ENCODE peak calls at places on chromosome 3, in four cellular contexts. One of them, this sample, is unnamed.
A peak's percentile ranks its signal among the peaks of the same experiment; 100 is the strongest.

GRCh38 chr3:15438988-15439387 is 11.6 kb downstream of the EAF1 start:
- DNase-seq in fibroblast of mammary gland: peak; percentile 90
- DNase-seq in AG04450: no peak
- DNase-seq in H7: no peak
- DNase-seq in this sample: no peak

GRCh38 chr3:127427169-127427655 is 139.4 kb upstream of the PRR20G start:
- DNase-seq in fibroblast of mammary gland: no peak
- DNase-seq in AG04450: no peak
- DNase-seq in H7: no peak
- DNase-seq in this sample: no peak

GRCh38 chr3:125470671-125471070 is 49.3 kb downstream of the SNX4 start:
- DNase-seq in fibroblast of mammary gland: no peak
- DNase-seq in H7: no peak
- DNase-seq in AG04450: no peak
- DNase-seq in this sample: no peak

GRCh38 chr3:52221563-52222318 is 3.7 kb downstream of the TLR9 start:
- DNase-seq in H7: peak; percentile 55
- DNase-seq in AG04450: no peak
- DNase-seq in fibroblast of mammary gland: no peak
- DNase-seq in this sample: no peak

GRCh38 chr3:194003128-194004057 is 132.6 kb upstream of the HES1 start:
- DNase-seq in fibroblast of mammary gland: peak; percentile 97
- DNase-seq in AG04450: peak; percentile 47
- DNase-seq in H7: peak; percentile 79
- DNase-seq in this sample: peak; percentile 97

GRCh38 chr3:27589795-27590194 is 105.6 kb upstream of the SLC4A7 start:
- DNase-seq in H7: no peak
- DNase-seq in fibroblast of mammary gland: peak; percentile 50
- DNase-seq in AG04450: no peak
- DNase-seq in this sample: no peak

GRCh38 chr3:187852842-187853727 is 107.8 kb upstream of the BCL6 start:
- DNase-seq in AG04450: no peak
- DNase-seq in fibroblast of mammary gland: no peak
- DNase-seq in H7: no peak
- DNase-seq in this sample: no peak

GRCh38 chr3:142007710-142008399 is 131.4 kb downstream of the ATP1B3 start:
- DNase-seq in fibroblast of mammary gland: no peak
- DNase-seq in H7: no peak
- DNase-seq in AG04450: no peak
- DNase-seq in this sample: peak; percentile 7

GRCh38 chr3:57065588-57065987 is 5.1 kb downstream of the SPATA12 start:
- DNase-seq in fibroblast of mammary gland: no peak
- DNase-seq in AG04450: no peak
- DNase-seq in H7: peak; percentile 39
- DNase-seq in this sample: peak; percentile 19

GRCh38 chr3:174538116-174538515 is 321.0 kb upstream of the NAALADL2 start:
- DNase-seq in AG04450: no peak
- DNase-seq in H7: no peak
- DNase-seq in fibroblast of mammary gland: no peak
- DNase-seq in this sample: no peak

GRCh38 chr3:140441006-140441405 is 236.9 kb upstream of the TRIM42 start:
- DNase-seq in fibroblast of mammary gland: peak; percentile 83
- DNase-seq in H7: no peak
- DNase-seq in AG04450: no peak
- DNase-seq in this sample: no peak

GRCh38 chr3:56813656-56813965 is 11.9 kb upstream of the ARHGEF3 start:
- DNase-seq in H7: no peak
- DNase-seq in AG04450: no peak
- DNase-seq in fibroblast of mammary gland: no peak
- DNase-seq in this sample: peak; percentile 31

GRCh38 chr3:101138817-101139216 is 145.6 kb upstream of the ABI3BP start:
- DNase-seq in AG04450: no peak
- DNase-seq in fibroblast of mammary gland: no peak
- DNase-seq in H7: no peak
- DNase-seq in this sample: no peak

GRCh38 chr3:112709929-112710328 is 69.0 kb upstream of the CCDC80 start:
- DNase-seq in AG04450: no peak
- DNase-seq in H7: no peak
- DNase-seq in fibroblast of mammary gland: no peak
- DNase-seq in this sample: no peak

This sample was measured in Daoy.